ENCODE peak calls at places on chromosomes 6 and 20, in nine cellular contexts. One of them, this sample, is unnamed.

GRCh38 chr6:117555882-117556498 is 46.3 kb downstream of the GOPC start:
- DNase-seq in left ventricle myocardium inferior: no peak
- DNase-seq in fibroblast of pulmonary artery: peak; percentile 61
- DNase-seq in HFFc6: no peak
- DNase-seq in cardiac muscle cell: peak; percentile 49
- DNase-seq in fibroblast of lung: peak; percentile 52
- DNase-seq in GM10248: no peak
- DNase-seq in A549: no peak
- DNase-seq in lower lobe of right lung: no peak
- DNase-seq in this sample: peak; percentile 33

GRCh38 chr20:36941403-36941835 is 10.1 kb downstream of the SAMHD1 start:
- DNase-seq in A549: no peak
- DNase-seq in GM10248: no peak
- DNase-seq in left ventricle myocardium inferior: no peak
- DNase-seq in HFFc6: no peak
- DNase-seq in lower lobe of right lung: no peak
- DNase-seq in fibroblast of pulmonary artery: peak; percentile 25
- DNase-seq in cardiac muscle cell: peak; percentile 56
- DNase-seq in fibroblast of lung: no peak
- DNase-seq in this sample: no peak

GRCh38 chr20:11387189-11387754 is 530.4 kb upstream of the BTBD3 start:
- DNase-seq in HFFc6: peak; percentile 81
- DNase-seq in left ventricle myocardium inferior: no peak
- DNase-seq in fibroblast of lung: peak; percentile 74
- DNase-seq in fibroblast of pulmonary artery: peak; percentile 81
- DNase-seq in GM10248: no peak
- DNase-seq in A549: peak; percentile 93
- DNase-seq in cardiac muscle cell: peak; percentile 57
- DNase-seq in lower lobe of right lung: no peak
- DNase-seq in this sample: peak; percentile 98

GRCh38 chr6:45052325-45052724 is 275.8 kb upstream of the RUNX2 start:
- DNase-seq in HFFc6: no peak
- DNase-seq in fibroblast of lung: no peak
- DNase-seq in fibroblast of pulmonary artery: no peak
- DNase-seq in GM10248: no peak
- DNase-seq in cardiac muscle cell: no peak
- DNase-seq in lower lobe of right lung: no peak
- DNase-seq in A549: no peak
- DNase-seq in left ventricle myocardium inferior: no peak
- DNase-seq in this sample: peak; percentile 53

GRCh38 chr6:70145178-70145577 is 157.7 kb downstream of the COL9A1 start:
- DNase-seq in lower lobe of right lung: no peak
- DNase-seq in HFFc6: no peak
- DNase-seq in A549: no peak
- DNase-seq in fibroblast of lung: no peak
- DNase-seq in fibroblast of pulmonary artery: no peak
- DNase-seq in left ventricle myocardium inferior: no peak
- DNase-seq in cardiac muscle cell: no peak
- DNase-seq in GM10248: no peak
- DNase-seq in this sample: no peak

GRCh38 chr6:15575357-15576037 is 87.3 kb downstream of the DTNBP1 start:
- DNase-seq in HFFc6: no peak
- DNase-seq in left ventricle myocardium inferior: no peak
- DNase-seq in GM10248: no peak
- DNase-seq in cardiac muscle cell: no peak
- DNase-seq in fibroblast of lung: no peak
- DNase-seq in lower lobe of right lung: no peak
- DNase-seq in A549: no peak
- DNase-seq in fibroblast of pulmonary artery: no peak
- DNase-seq in this sample: no peak

GRCh38 chr20:57583289-57584257 is 22.7 kb downstream of the PCK1 start:
- DNase-seq in A549: no peak
- DNase-seq in left ventricle myocardium inferior: no peak
- DNase-seq in fibroblast of pulmonary artery: no peak
- DNase-seq in lower lobe of right lung: no peak
- DNase-seq in cardiac muscle cell: no peak
- DNase-seq in HFFc6: no peak
- DNase-seq in GM10248: no peak
- DNase-seq in fibroblast of lung: no peak
- DNase-seq in this sample: no peak

GRCh38 chr6:158474961-158475343 is 84.9 kb upstream of the TMEM181 start:
- DNase-seq in cardiac muscle cell: peak; percentile 35
- DNase-seq in left ventricle myocardium inferior: no peak
- DNase-seq in HFFc6: peak; percentile 62
- DNase-seq in fibroblast of pulmonary artery: peak; percentile 31
- DNase-seq in lower lobe of right lung: no peak
- DNase-seq in fibroblast of lung: peak; percentile 58
- DNase-seq in GM10248: no peak
- DNase-seq in A549: peak; percentile 25
- DNase-seq in this sample: peak; percentile 89

GRCh38 chr6:168825226-168826077 is 384.5 kb downstream of the SMOC2 start:
- DNase-seq in left ventricle myocardium inferior: no peak
- DNase-seq in GM10248: no peak
- DNase-seq in HFFc6: no peak
- DNase-seq in lower lobe of right lung: no peak
- DNase-seq in fibroblast of pulmonary artery: no peak
- DNase-seq in cardiac muscle cell: no peak
- DNase-seq in A549: no peak
- DNase-seq in fibroblast of lung: no peak
- DNase-seq in this sample: no peak

GRCh38 chr6:37990762-37991525 is 171.4 kb downstream of the ZFAND3 start:
- DNase-seq in fibroblast of pulmonary artery: peak; percentile 83
- DNase-seq in lower lobe of right lung: no peak
- DNase-seq in GM10248: no peak
- DNase-seq in fibroblast of lung: peak; percentile 81
- DNase-seq in HFFc6: peak; percentile 88
- DNase-seq in cardiac muscle cell: peak; percentile 86
- DNase-seq in A549: peak; percentile 32
- DNase-seq in left ventricle myocardium inferior: no peak
- DNase-seq in this sample: peak; percentile 41

DNA sequence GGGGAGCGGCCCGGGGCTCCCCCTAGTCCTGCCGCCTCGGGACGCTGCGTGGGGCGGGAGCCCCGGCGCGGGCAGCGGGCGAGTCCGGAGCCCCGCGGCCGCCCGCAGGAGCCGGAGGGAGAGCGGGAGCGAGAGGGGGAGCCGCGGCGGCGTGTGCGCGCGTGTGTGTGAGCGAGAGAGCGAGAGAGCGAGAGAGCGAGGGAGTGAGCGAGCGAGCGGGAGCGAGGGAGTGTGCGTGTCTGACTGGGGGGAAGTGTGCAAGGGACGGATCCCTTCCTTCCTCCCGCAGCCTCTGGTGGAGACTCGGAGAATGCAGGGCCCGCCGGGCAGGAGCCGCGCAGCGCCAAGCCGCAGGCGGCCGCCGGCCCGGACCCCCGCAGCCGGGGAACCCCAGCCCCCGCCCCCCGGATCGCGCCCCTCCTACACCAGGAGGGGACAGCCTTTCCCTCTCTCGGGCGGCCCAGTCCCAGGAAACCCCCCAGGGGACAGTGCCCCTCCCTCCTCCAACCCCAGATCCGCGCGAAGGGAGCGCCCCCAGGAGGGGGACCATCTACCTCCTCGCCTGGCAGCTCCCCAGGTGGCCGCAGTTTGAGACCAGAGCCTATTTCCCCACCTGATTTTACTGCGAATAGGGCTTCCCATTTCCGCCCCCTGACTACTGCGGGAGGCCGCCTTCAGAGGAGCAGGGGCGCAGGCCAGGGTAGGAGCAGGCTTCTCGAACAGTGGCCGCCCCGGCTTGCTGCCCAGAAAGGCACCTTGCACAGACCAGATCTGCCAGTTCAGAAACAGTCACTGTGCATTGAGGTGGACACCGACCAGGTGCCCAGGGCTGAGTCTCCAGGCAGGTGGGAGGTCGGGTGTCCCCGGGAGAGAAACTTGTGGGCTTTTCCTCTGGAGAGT is at the start of gene CDH22:
- DNase-seq in lower lobe of right lung: peak; percentile 56
- DNase-seq in left ventricle myocardium inferior: peak; percentile 37
- DNase-seq in fibroblast of lung: peak; percentile 19
- DNase-seq in GM10248: peak; percentile 64
- DNase-seq in fibroblast of pulmonary artery: peak; percentile 43
- DNase-seq in A549: peak; percentile 49
- DNase-seq in cardiac muscle cell: peak; percentile 52
- DNase-seq in HFFc6: peak; percentile 11
- DNase-seq in this sample: no peak
- TF ChIP-seq CTCF in lower lobe of right lung: no peak
- TF ChIP-seq CTCF in left ventricle myocardium inferior: peak; percentile 67
- TF ChIP-seq CTCF in fibroblast of lung: peak; percentile 32
- TF ChIP-seq CTCF in GM10248: peak; percentile 13
- TF ChIP-seq CTCF in fibroblast of pulmonary artery: peak; percentile 25
- TF ChIP-seq CTCF in A549: peak; percentile 41
- TF ChIP-seq CTCF in cardiac muscle cell: peak; percentile 23
- TF ChIP-seq CTCF in HFFc6: peak; percentile 49
- TF ChIP-seq CTCF in this sample: peak; percentile 20

GRCh38 chr20:42483694-42484303 is 705.9 kb downstream of the PTPRT start:
- DNase-seq in GM10248: no peak
- DNase-seq in lower lobe of right lung: no peak
- DNase-seq in fibroblast of pulmonary artery: no peak
- DNase-seq in HFFc6: no peak
- DNase-seq in A549: peak; percentile 30
- DNase-seq in cardiac muscle cell: peak; percentile 3
- DNase-seq in fibroblast of lung: no peak
- DNase-seq in left ventricle myocardium inferior: no peak
- DNase-seq in this sample: no peak
- TF ChIP-seq CTCF in GM10248: no peak
- TF ChIP-seq CTCF in lower lobe of right lung: peak; percentile 51
- TF ChIP-seq CTCF in fibroblast of pulmonary artery: no peak
- TF ChIP-seq CTCF in HFFc6: peak; percentile 15
- TF ChIP-seq CTCF in A549: no peak
- TF ChIP-seq CTCF in cardiac muscle cell: peak; percentile 33
- TF ChIP-seq CTCF in fibroblast of lung: no peak
- TF ChIP-seq CTCF in left ventricle myocardium inferior: peak; percentile 32
- TF ChIP-seq CTCF in this sample: no peak

GRCh38 chr6:26103770-26104456 is 16.7 kb downstream of the HFE start:
- DNase-seq in fibroblast of pulmonary artery: peak; percentile 96
- DNase-seq in fibroblast of lung: peak; percentile 97
- DNase-seq in lower lobe of right lung: peak; percentile 88
- DNase-seq in HFFc6: peak; percentile 90
- DNase-seq in left ventricle myocardium inferior: peak; percentile 80
- DNase-seq in GM10248: peak; percentile 78
- DNase-seq in cardiac muscle cell: peak; percentile 94
- DNase-seq in A549: peak; percentile 93
- DNase-seq in this sample: peak; percentile 91

GRCh38 chr6:26105109-26105730 is 18.0 kb downstream of the HFE start:
- DNase-seq in HFFc6: no peak
- DNase-seq in left ventricle myocardium inferior: no peak
- DNase-seq in fibroblast of lung: no peak
- DNase-seq in lower lobe of right lung: no peak
- DNase-seq in cardiac muscle cell: no peak
- DNase-seq in fibroblast of pulmonary artery: no peak
- DNase-seq in GM10248: no peak
- DNase-seq in A549: no peak
- DNase-seq in this sample: no peak

GRCh38 chr6:26105842-26106241 is 18.6 kb downstream of the HFE start:
- DNase-seq in GM10248: no peak
- DNase-seq in fibroblast of pulmonary artery: no peak
- DNase-seq in left ventricle myocardium inferior: no peak
- DNase-seq in lower lobe of right lung: no peak
- DNase-seq in HFFc6: peak; percentile 21
- DNase-seq in cardiac muscle cell: no peak
- DNase-seq in A549: no peak
- DNase-seq in fibroblast of lung: no peak
- DNase-seq in this sample: no peak

GRCh38 chr6:26103141-26103769 is 16.0 kb downstream of the HFE start:
- DNase-seq in fibroblast of lung: peak; percentile 71
- DNase-seq in A549: peak; percentile 44
- DNase-seq in HFFc6: peak; percentile 53
- DNase-seq in GM10248: no peak
- DNase-seq in lower lobe of right lung: no peak
- DNase-seq in fibroblast of pulmonary artery: peak; percentile 70
- DNase-seq in cardiac muscle cell: peak; percentile 72
- DNase-seq in left ventricle myocardium inferior: no peak
- DNase-seq in this sample: peak; percentile 70

GRCh38 chr6:26104457-26105108 is 17.4 kb downstream of the HFE start:
- DNase-seq in A549: peak; percentile 75
- DNase-seq in GM10248: no peak
- DNase-seq in lower lobe of right lung: no peak
- DNase-seq in fibroblast of lung: no peak
- DNase-seq in fibroblast of pulmonary artery: no peak
- DNase-seq in HFFc6: no peak
- DNase-seq in cardiac muscle cell: no peak
- DNase-seq in left ventricle myocardium inferior: no peak
- DNase-seq in this sample: no peak
- TF ChIP-seq CTCF in A549: no peak
- TF ChIP-seq CTCF in GM10248: no peak
- TF ChIP-seq CTCF in lower lobe of right lung: no peak
- TF ChIP-seq CTCF in fibroblast of lung: no peak
- TF ChIP-seq CTCF in fibroblast of pulmonary artery: no peak
- TF ChIP-seq CTCF in HFFc6: no peak
- TF ChIP-seq CTCF in cardiac muscle cell: no peak
- TF ChIP-seq CTCF in left ventricle myocardium inferior: no peak
- TF ChIP-seq CTCF in this sample: no peak

GRCh38 chr6:110628330-110628729 is 151.9 kb upstream of the SLC22A16 start:
- DNase-seq in GM10248: no peak
- DNase-seq in fibroblast of pulmonary artery: peak; percentile 57
- DNase-seq in lower lobe of right lung: no peak
- DNase-seq in HFFc6: peak; percentile 76
- DNase-seq in fibroblast of lung: peak; percentile 74
- DNase-seq in left ventricle myocardium inferior: no peak
- DNase-seq in A549: no peak
- DNase-seq in cardiac muscle cell: peak; percentile 50
- DNase-seq in this sample: peak; percentile 79

GRCh38 chr6:110629153-110629552 is 152.7 kb upstream of the SLC22A16 start:
- DNase-seq in left ventricle myocardium inferior: no peak
- DNase-seq in HFFc6: no peak
- DNase-seq in cardiac muscle cell: no peak
- DNase-seq in A549: no peak
- DNase-seq in lower lobe of right lung: no peak
- DNase-seq in GM10248: no peak
- DNase-seq in fibroblast of pulmonary artery: no peak
- DNase-seq in fibroblast of lung: no peak
- DNase-seq in this sample: no peak

GRCh38 chr6:110622912-110623578 is 146.6 kb upstream of the SLC22A16 start:
- DNase-seq in fibroblast of lung: no peak
- DNase-seq in GM10248: no peak
- DNase-seq in A549: no peak
- DNase-seq in HFFc6: no peak
- DNase-seq in cardiac muscle cell: no peak
- DNase-seq in left ventricle myocardium inferior: no peak
- DNase-seq in lower lobe of right lung: no peak
- DNase-seq in fibroblast of pulmonary artery: no peak
- DNase-seq in this sample: peak; percentile 92

GRCh38 chr6:110626442-110626841 is 150.0 kb upstream of the SLC22A16 start:
- DNase-seq in fibroblast of pulmonary artery: no peak
- DNase-seq in left ventricle myocardium inferior: no peak
- DNase-seq in lower lobe of right lung: no peak
- DNase-seq in HFFc6: no peak
- DNase-seq in fibroblast of lung: no peak
- DNase-seq in cardiac muscle cell: no peak
- DNase-seq in GM10248: no peak
- DNase-seq in A549: no peak
- DNase-seq in this sample: no peak

DNA sequence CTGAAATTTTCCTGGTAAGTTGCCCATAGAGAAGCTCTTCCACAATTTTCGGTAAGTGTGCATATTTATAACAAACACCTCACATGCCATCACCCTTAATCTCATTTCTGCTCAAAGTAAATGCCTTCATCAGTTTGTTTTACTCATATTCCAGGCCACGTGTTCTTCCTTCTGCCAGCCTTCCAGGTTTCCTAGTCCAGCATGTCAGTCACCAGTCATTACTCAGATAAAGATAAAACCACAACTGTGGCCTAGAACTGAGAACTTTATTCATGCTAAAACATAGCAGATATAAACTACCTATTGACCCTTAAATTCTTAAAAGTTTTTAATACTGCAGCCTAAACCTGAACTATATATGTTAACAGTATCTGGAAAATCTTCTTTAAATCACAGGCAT is 149.5 kb upstream of the SLC22A16 start:
- DNase-seq in HFFc6: peak; percentile 18
- DNase-seq in fibroblast of pulmonary artery: peak; percentile 19
- DNase-seq in lower lobe of right lung: no peak
- DNase-seq in fibroblast of lung: peak; percentile 21
- DNase-seq in left ventricle myocardium inferior: no peak
- DNase-seq in GM10248: no peak
- DNase-seq in A549: no peak
- DNase-seq in cardiac muscle cell: peak; percentile 34
- DNase-seq in this sample: peak; percentile 84
- TF ChIP-seq CTCF in HFFc6: no peak
- TF ChIP-seq CTCF in fibroblast of pulmonary artery: no peak
- TF ChIP-seq CTCF in lower lobe of right lung: no peak
- TF ChIP-seq CTCF in fibroblast of lung: no peak
- TF ChIP-seq CTCF in left ventricle myocardium inferior: no peak
- TF ChIP-seq CTCF in GM10248: no peak
- TF ChIP-seq CTCF in A549: no peak
- TF ChIP-seq CTCF in cardiac muscle cell: no peak
- TF ChIP-seq CTCF in this sample: no peak